ENCODE peak calls at places on chromosomes 11 and 22, in five cellular contexts. J, O, G, M and S are unnamed samples.

GRCh38 chr11:74278721-74279148 is 32.7 kb downstream of the P4HA3 start:
- DNase-seq in J (peak; percentile 77), O (no peak), M (peak; percentile 36), G (peak; percentile 100), S (peak; percentile 85)

GRCh38 chr11:9605742-9606141 is 32.3 kb downstream of the WEE1 start:
- DNase-seq in G (no peak), J (no peak), O (no peak), M (no peak), S (no peak)

GRCh38 chr11:106281455-106282173 is 204.2 kb downstream of the AASDHPPT start:
- DNase-seq in G (peak; percentile 79), O (no peak), M (no peak), J (no peak), S (peak; percentile 75)

GRCh38 chr11:100789500-100789899 is 102.4 kb downstream of the ARHGAP42 start:
- DNase-seq in M (peak; percentile 41), J (no peak), G (peak; percentile 11), O (peak; percentile 81), S (no peak)

GRCh38 chr11:117279711-117280376 is 11.3 kb upstream of the BACE1-AS start:
- DNase-seq in J (no peak), O (no peak), G (no peak), M (no peak), S (no peak)

GRCh38 chr11:2586091-2586792 is 113.6 kb downstream of the KCNQ1OT1 start:
- DNase-seq in G (no peak), M (peak; percentile 14), O (peak; percentile 41), J (peak; percentile 41), S (no peak)

GRCh38 chr11:1049431-1049891 is 12.9 kb upstream of the MUC6 start:
- DNase-seq in G (no peak), O (no peak), J (peak; percentile 45), M (no peak), S (no peak)

GRCh38 chr22:38745676-38746460 is 9.9 kb downstream of the SUN2 start:
- DNase-seq in O (no peak), G (no peak), J (no peak), M (no peak), S (no peak)

GRCh38 chr22:27952091-27952490 is 33.0 kb upstream of the PITPNB start:
- DNase-seq in M (no peak), G (peak; percentile 81), J (no peak), O (no peak), S (peak; percentile 80)

GRCh38 chr11:65777241-65777640 is 3.5 kb downstream of the AP5B1 start:
- DNase-seq in O (peak; percentile 39), G (no peak), J (no peak), M (no peak), S (no peak)

GRCh38 chr11:95088946-95089619 is 563 bp upstream of the ENDOD1 start:
- DNase-seq in O (no peak), G (no peak), M (no peak), J (no peak), S (no peak)

GRCh38 chr11:110830344-110831141 is 118.3 kb upstream of the ARHGAP20 start:
- DNase-seq in O (no peak), G (peak; percentile 53), M (no peak), J (no peak), S (no peak)

GRCh38 chr11:80925291-80925690 is 1484.5 kb upstream of the TENM4 start:
- DNase-seq in O (no peak), M (no peak), J (no peak), G (no peak), S (no peak)

GRCh38 chr11:83971063-83971462 is 684.9 kb upstream of the CCDC90B start:
- DNase-seq in J (no peak), G (peak; percentile 0), M (no peak), O (no peak), S (no peak)

GRCh38 chr11:92702771-92703170 is 266.7 kb upstream of the MTNR1B start:
- DNase-seq in O (no peak), J (no peak), M (no peak), G (peak; percentile 73), S (no peak)

GRCh38 chr22:19855504-19856409 is 1.1 kb upstream of the GNB1L start:
- DNase-seq in G (peak; percentile 35), O (peak; percentile 74), J (peak; percentile 73), M (peak; percentile 35), S (peak; percentile 55)

GRCh38 chr11:87456499-87456898 is 418.8 kb downstream of the TMEM135 start:
- DNase-seq in J (no peak), M (no peak), G (no peak), O (no peak), S (no peak)

GRCh38 chr22:24282401-24282800 is 11.8 kb downstream of the SPECC1L start:
- DNase-seq in J (no peak), O (no peak), M (no peak), G (no peak), S (no peak)

GRCh38 chr11:608751-609354 is 6.9 kb downstream of the IRF7 start:
- DNase-seq in O (peak; percentile 53), J (no peak), G (no peak), M (no peak), S (no peak)

GRCh38 chr11:132911186-132911585 is 621.1 kb downstream of the OPCML start:
- DNase-seq in J (no peak), G (peak; percentile 58), O (no peak), M (no peak), S (peak; percentile 23)

GRCh38 chr22:42714768-42715430 is 5.8 kb downstream of the A4GALT start:
- DNase-seq in J (no peak), M (no peak), G (no peak), O (no peak), S (no peak)

GRCh38 chr11:132601863-132602262 is 930.4 kb downstream of the OPCML start:
- DNase-seq in O (no peak), J (no peak), G (no peak), M (no peak), S (no peak)

GRCh38 chr22:41696714-41697113 is 2.6 kb upstream of the MEI1 start:
- DNase-seq in J (no peak), G (no peak), M (peak; percentile 19), O (no peak), S (no peak)

GRCh38 chr11:2833051-2833937 is 52.3 kb downstream of the CDKN1C start:
- DNase-seq in G (no peak), O (no peak), M (no peak), J (no peak), S (no peak)

GRCh38 chr11:111631666-111632039 is 29.4 kb downstream of the SIK2 start:
- DNase-seq in G (peak; percentile 88), J (no peak), M (no peak), O (no peak), S (peak; percentile 89)

GRCh38 chr11:7830740-7831139 is 34.0 kb upstream of the OR5P2 start:
- DNase-seq in J (no peak), G (no peak), O (no peak), M (no peak), S (no peak)

GRCh38 chr11:72179804-72180396 is 12.0 kb upstream of the FOLR1 start:
- DNase-seq in M (no peak), J (no peak), G (no peak), O (no peak), S (no peak)

GRCh38 chr22:38859581-38860290 is 12.3 kb downstream of the CBX6 start:
- DNase-seq in M (no peak), O (no peak), G (no peak), J (peak; percentile 25), S (no peak)

GRCh38 chr22:45594123-45594941 is 77.3 kb upstream of the ATXN10 start:
- DNase-seq in O (no peak), M (no peak), J (no peak), G (no peak), S (no peak)

GRCh38 chr11:123338266-123338800 is 91.7 kb upstream of the GRAMD1B start:
- DNase-seq in G (no peak), J (no peak), O (no peak), M (no peak), S (no peak)

GRCh38 chr11:65432133-65432650 is 9.6 kb downstream of the NEAT1 start:
- DNase-seq in O (no peak), M (no peak), G (peak; percentile 34), J (no peak), S (peak; percentile 16)

GRCh38 chr22:39481054-39481453 is 21.0 kb upstream of the MIEF1 start:
- DNase-seq in M (no peak), O (no peak), G (no peak), J (no peak), S (no peak)

GRCh38 chr11:64121637-64122410 is 44.1 kb downstream of the MACROD1 start:
- DNase-seq in O (no peak), J (no peak), G (peak; percentile 95), M (no peak), S (peak; percentile 39)

GRCh38 chr11:33735426-33736147 is 636 bp downstream of the CD59 start:
- DNase-seq in G (no peak), J (peak; percentile 69), M (peak; percentile 53), O (peak; percentile 62), S (peak; percentile 64)

GRCh38 chr22:49764151-49764581 is 63.5 kb downstream of the BRD1 start:
- DNase-seq in G (no peak), M (no peak), J (peak; percentile 40), O (peak; percentile 32), S (no peak)

DNA sequence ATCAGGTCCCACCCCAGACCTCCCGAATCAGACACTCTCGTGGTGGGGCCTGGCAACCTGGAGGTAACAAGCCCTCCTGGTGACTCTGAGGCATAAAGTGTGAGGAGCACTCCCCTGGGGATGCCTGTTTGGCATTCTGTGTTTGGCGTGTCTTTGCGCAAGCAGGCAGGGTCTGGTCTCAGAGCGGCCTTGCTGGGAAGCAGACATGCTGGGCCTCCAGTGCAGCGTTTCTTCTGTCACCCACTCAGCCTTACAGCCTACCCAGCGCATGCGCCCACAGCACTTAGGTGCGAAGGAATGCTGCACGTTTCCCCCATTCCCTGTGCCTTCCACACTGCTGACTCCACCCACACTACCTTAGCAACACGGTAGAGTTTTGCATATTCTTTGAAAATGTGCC is 7.4 kb upstream of the CXCR5 start:
- DNase-seq in G (no peak), J (no peak), O (no peak), M (no peak), S (no peak)
- H3K4me3 ChIP-seq in G (no peak overlapping the region), J (no peak overlapping the region), O (no peak overlapping the region), M (no peak overlapping the region), S (no peak overlapping the region)

GRCh38 chr11:108204918-108205499 is 17.4 kb downstream of the NPAT start:
- DNase-seq in J (no peak), M (no peak), O (no peak), G (no peak), S (no peak)

GRCh38 chr11:108206969-108207682 is 15.3 kb downstream of the NPAT start:
- DNase-seq in O (no peak), M (no peak), J (no peak), G (no peak), S (no peak)

GRCh38 chr11:108206171-108206570 is 16.3 kb downstream of the NPAT start:
- DNase-seq in O (no peak), J (peak; percentile 55), M (no peak), G (no peak), S (no peak)

GRCh38 chr11:108210441-108210840 is 12.0 kb downstream of the NPAT start:
- DNase-seq in M (no peak), O (no peak), G (no peak), J (no peak), S (no peak)

GRCh38 chr11:108207683-108208060 is 14.8 kb downstream of the NPAT start:
- DNase-seq in M (no peak), G (no peak), O (no peak), J (no peak), S (no peak)
- H3K9me3 ChIP-seq in M (peaks cover 3% of the 10 kb centered on the region), G (peaks cover 16% of the 10 kb centered on the region), O (no peaks in the 10 kb centered on the region), J (no peaks in the 10 kb centered on the region), S (no peaks in the 10 kb centered on the region)

GRCh38 chr11:44670814-44671213 is 55.9 kb upstream of the TSPAN18 start:
- DNase-seq in O (no peak), M (no peak), G (no peak), J (no peak), S (no peak)
- H3K4me3 ChIP-seq in O (no peak overlapping the region), M (no peak overlapping the region), G (no peak overlapping the region), J (no peak overlapping the region), S (no peak overlapping the region)

GRCh38 chr11:129946256-129946655 is 50.9 kb upstream of the NFRKB start:
- DNase-seq in J (no peak), M (no peak), O (no peak), G (peak; percentile 27), S (no peak)
- H3K9me3 ChIP-seq in J (no peaks in the 10 kb centered on the region), M (no peaks in the 10 kb centered on the region), O (no peaks in the 10 kb centered on the region), G (no peaks in the 10 kb centered on the region), S (no peaks in the 10 kb centered on the region)